ENCODE peak calls at places on chromosome 10, in six cellular contexts. One of them, this sample, is unnamed.

GRCh38 chr10:95394161-95394880 is 103.5 kb upstream of the PDLIM1 start:
- DNase-seq in fibroblast of lung: no peak
- DNase-seq in stimulated activated CD8-positive, alpha-beta memory T cell treated with anti-CD3 and anti-CD28 coated beads, Interleukin-4, amount 100 ng/mL, for 4 hours: no peak
- DNase-seq in hepatocyte: no peak
- DNase-seq in cardiac muscle cell: no peak
- DNase-seq in naive B cell: no peak
- DNase-seq in this sample: peak

GRCh38 chr10:50990568-50991495 is 83.5 kb upstream of the PRKG1 start:
- DNase-seq in hepatocyte: peak
- DNase-seq in naive B cell: no peak
- DNase-seq in fibroblast of lung: peak
- DNase-seq in stimulated activated CD8-positive, alpha-beta memory T cell treated with anti-CD3 and anti-CD28 coated beads, Interleukin-4, amount 100 ng/mL, for 4 hours: no peak
- DNase-seq in cardiac muscle cell: peak
- DNase-seq in this sample: no peak

GRCh38 chr10:30098624-30099023 is 39.2 kb upstream of the JCAD start:
- DNase-seq in naive B cell: no peak
- DNase-seq in fibroblast of lung: peak
- DNase-seq in hepatocyte: no peak
- DNase-seq in cardiac muscle cell: no peak
- DNase-seq in stimulated activated CD8-positive, alpha-beta memory T cell treated with anti-CD3 and anti-CD28 coated beads, Interleukin-4, amount 100 ng/mL, for 4 hours: no peak
- DNase-seq in this sample: peak

GRCh38 chr10:56605043-56605442 is 244.0 kb upstream of the ZWINT start:
- DNase-seq in stimulated activated CD8-positive, alpha-beta memory T cell treated with anti-CD3 and anti-CD28 coated beads, Interleukin-4, amount 100 ng/mL, for 4 hours: no peak
- DNase-seq in cardiac muscle cell: peak
- DNase-seq in fibroblast of lung: no peak
- DNase-seq in naive B cell: no peak
- DNase-seq in hepatocyte: peak
- DNase-seq in this sample: no peak

GRCh38 chr10:70362357-70362756 is 20.1 kb downstream of the LRRC20 start:
- DNase-seq in cardiac muscle cell: no peak
- DNase-seq in hepatocyte: no peak
- DNase-seq in fibroblast of lung: no peak
- DNase-seq in stimulated activated CD8-positive, alpha-beta memory T cell treated with anti-CD3 and anti-CD28 coated beads, Interleukin-4, amount 100 ng/mL, for 4 hours: no peak
- DNase-seq in naive B cell: no peak
- DNase-seq in this sample: no peak

GRCh38 chr10:8279598-8279997 is 225.1 kb downstream of the GATA3 start:
- DNase-seq in fibroblast of lung: no peak
- DNase-seq in naive B cell: no peak
- DNase-seq in stimulated activated CD8-positive, alpha-beta memory T cell treated with anti-CD3 and anti-CD28 coated beads, Interleukin-4, amount 100 ng/mL, for 4 hours: no peak
- DNase-seq in cardiac muscle cell: no peak
- DNase-seq in hepatocyte: peak
- DNase-seq in this sample: peak

GRCh38 chr10:121928528-121928884 is 675 bp upstream of the ATE1 start:
- DNase-seq in stimulated activated CD8-positive, alpha-beta memory T cell treated with anti-CD3 and anti-CD28 coated beads, Interleukin-4, amount 100 ng/mL, for 4 hours: peak
- DNase-seq in fibroblast of lung: peak
- DNase-seq in hepatocyte: no peak
- DNase-seq in cardiac muscle cell: no peak
- DNase-seq in naive B cell: no peak
- DNase-seq in this sample: peak

GRCh38 chr10:69279110-69279509 is 814 bp downstream of the HK1 start:
- DNase-seq in stimulated activated CD8-positive, alpha-beta memory T cell treated with anti-CD3 and anti-CD28 coated beads, Interleukin-4, amount 100 ng/mL, for 4 hours: no peak
- DNase-seq in cardiac muscle cell: no peak
- DNase-seq in hepatocyte: no peak
- DNase-seq in fibroblast of lung: no peak
- DNase-seq in naive B cell: no peak
- DNase-seq in this sample: no peak

GRCh38 chr10:34575882-34576281 is 239.2 kb downstream of the PARD3 start:
- DNase-seq in fibroblast of lung: no peak
- DNase-seq in naive B cell: no peak
- DNase-seq in hepatocyte: no peak
- DNase-seq in stimulated activated CD8-positive, alpha-beta memory T cell treated with anti-CD3 and anti-CD28 coated beads, Interleukin-4, amount 100 ng/mL, for 4 hours: no peak
- DNase-seq in cardiac muscle cell: no peak
- DNase-seq in this sample: no peak

GRCh38 chr10:921471-922414 is 9.8 kb downstream of the LARP4B start:
- DNase-seq in cardiac muscle cell: no peak
- DNase-seq in fibroblast of lung: peak
- DNase-seq in hepatocyte: no peak
- DNase-seq in stimulated activated CD8-positive, alpha-beta memory T cell treated with anti-CD3 and anti-CD28 coated beads, Interleukin-4, amount 100 ng/mL, for 4 hours: no peak
- DNase-seq in naive B cell: no peak
- DNase-seq in this sample: no peak

GRCh38 chr10:112904000-112904399 is 46.0 kb upstream of the TCF7L2 start:
- DNase-seq in stimulated activated CD8-positive, alpha-beta memory T cell treated with anti-CD3 and anti-CD28 coated beads, Interleukin-4, amount 100 ng/mL, for 4 hours: no peak
- DNase-seq in cardiac muscle cell: no peak
- DNase-seq in fibroblast of lung: no peak
- DNase-seq in hepatocyte: peak
- DNase-seq in naive B cell: no peak
- DNase-seq in this sample: peak

GRCh38 chr10:103985726-103986125 is 18.8 kb downstream of the SLK start:
- DNase-seq in naive B cell: no peak
- DNase-seq in cardiac muscle cell: no peak
- DNase-seq in hepatocyte: no peak
- DNase-seq in stimulated activated CD8-positive, alpha-beta memory T cell treated with anti-CD3 and anti-CD28 coated beads, Interleukin-4, amount 100 ng/mL, for 4 hours: no peak
- DNase-seq in fibroblast of lung: peak
- DNase-seq in this sample: no peak

GRCh38 chr10:130138479-130138866 is 2.3 kb downstream of the GLRX3 start:
- DNase-seq in stimulated activated CD8-positive, alpha-beta memory T cell treated with anti-CD3 and anti-CD28 coated beads, Interleukin-4, amount 100 ng/mL, for 4 hours: no peak
- DNase-seq in cardiac muscle cell: no peak
- DNase-seq in fibroblast of lung: peak
- DNase-seq in hepatocyte: peak
- DNase-seq in naive B cell: no peak
- DNase-seq in this sample: peak

GRCh38 chr10:132548869-132549268 is 11.3 kb downstream of the INPP5A start:
- DNase-seq in fibroblast of lung: no peak
- DNase-seq in stimulated activated CD8-positive, alpha-beta memory T cell treated with anti-CD3 and anti-CD28 coated beads, Interleukin-4, amount 100 ng/mL, for 4 hours: no peak
- DNase-seq in hepatocyte: no peak
- DNase-seq in naive B cell: no peak
- DNase-seq in cardiac muscle cell: no peak
- DNase-seq in this sample: no peak

GRCh38 chr10:30917790-30918189 is 113.9 kb downstream of the ZNF438 start:
- DNase-seq in cardiac muscle cell: no peak
- DNase-seq in naive B cell: no peak
- DNase-seq in hepatocyte: no peak
- DNase-seq in stimulated activated CD8-positive, alpha-beta memory T cell treated with anti-CD3 and anti-CD28 coated beads, Interleukin-4, amount 100 ng/mL, for 4 hours: no peak
- DNase-seq in fibroblast of lung: peak
- DNase-seq in this sample: no peak

GRCh38 chr10:110279062-110279986 is 25.4 kb downstream of the SMNDC1 start:
- DNase-seq in stimulated activated CD8-positive, alpha-beta memory T cell treated with anti-CD3 and anti-CD28 coated beads, Interleukin-4, amount 100 ng/mL, for 4 hours: no peak
- DNase-seq in hepatocyte: peak
- DNase-seq in cardiac muscle cell: peak
- DNase-seq in fibroblast of lung: peak
- DNase-seq in naive B cell: peak
- DNase-seq in this sample: peak

This sample was measured in trophoblast cell.